ENCODE peak calls at places on chromosomes 1 and 21, in nine cellular contexts. O, Q, L, Z, R, X, J, D and N are unnamed samples.

GRCh38 chr21:42401820-42402251 is 1.9 kb upstream of the UBASH3A start:
- DNase-seq in J (no peak), O (no peak), L (no peak), Z (no peak), X (no peak), Q (no peak), R (no peak), D (no peak), N (no peak)

GRCh38 chr1:29506678-29507225 is 270.4 kb downstream of the PTPRU start:
- DNase-seq in O (no peak), X (no peak), R (no peak), L (no peak), J (no peak), Q (no peak), D (no peak), Z (no peak), N (no peak)

GRCh38 chr1:198651685-198652400 is 13.0 kb downstream of the PTPRC start:
- DNase-seq in J (no peak), X (no peak), D (no peak), R (no peak), Z (no peak), Q (no peak), O (no peak), L (no peak), N (no peak)

GRCh38 chr21:26732442-26733221 is 112.6 kb downstream of the ADAMTS1 start:
- DNase-seq in J (peak; percentile 15), X (peak; percentile 64), D (peak; percentile 77), R (no peak), L (peak; percentile 28), O (peak; percentile 11), Z (peak; percentile 68), Q (peak; percentile 78), N (peak; percentile 66)

GRCh38 chr1:11069233-11069950 is 9.6 kb upstream of the SRM start:
- DNase-seq in Q (no peak), D (no peak), Z (no peak), J (no peak), O (no peak), R (no peak), L (no peak), X (no peak), N (no peak)

GRCh38 chr21:29258626-29259335 is 39.9 kb upstream of the BACH1 start:
- DNase-seq in J (no peak), D (no peak), R (no peak), O (no peak), Z (no peak), X (peak; percentile 67), L (peak; percentile 85), Q (peak; percentile 84), N (no peak)

GRCh38 chr21:15964181-15964855 is 234.5 kb downstream of the USP25 start:
- DNase-seq in O (no peak), L (no peak), Z (no peak), J (no peak), X (no peak), R (no peak), D (no peak), Q (no peak), N (no peak)

GRCh38 chr1:161771973-161772372 is 5.9 kb downstream of the ATF6 start:
- DNase-seq in L (no peak), X (peak; percentile 37), J (no peak), Z (no peak), R (no peak), D (no peak), Q (no peak), O (no peak), N (no peak)

GRCh38 chr1:215730600-215730999 is 163.5 kb downstream of the KCTD3 start:
- DNase-seq in D (no peak), Q (no peak), L (no peak), R (no peak), O (no peak), Z (no peak), X (no peak), J (no peak), N (no peak)

GRCh38 chr1:91501527-91501859 is 842 bp downstream of the CDC7 start:
- DNase-seq in Q (peak; percentile 72), R (no peak), J (peak; percentile 10), X (no peak), L (no peak), D (no peak), O (no peak), Z (no peak), N (no peak)

GRCh38 chr1:13888351-13888996 is 188.5 kb downstream of the PRDM2 start:
- DNase-seq in R (no peak), D (no peak), X (no peak), Z (no peak), Q (no peak), L (no peak), J (peak; percentile 96), O (no peak), N (peak; percentile 58)

GRCh38 chr21:44535963-44536362 is 4.0 kb downstream of the KRTAP10-1 start:
- DNase-seq in Q (no peak), R (no peak), J (no peak), Z (no peak), D (no peak), L (no peak), O (peak; percentile 6), X (no peak), N (no peak)

GRCh38 chr1:115219937-115220336 is 118.1 kb downstream of the NGF start:
- DNase-seq in Z (no peak), O (no peak), R (no peak), X (no peak), Q (no peak), D (no peak), L (no peak), J (no peak), N (no peak)

GRCh38 chr1:101357444-101357986 is 120.7 kb downstream of the S1PR1 start:
- DNase-seq in R (peak; percentile 45), O (peak; percentile 71), J (peak; percentile 77), X (peak; percentile 86), L (peak; percentile 76), D (no peak), Z (peak; percentile 78), Q (peak; percentile 89), N (peak; percentile 80)